ENCODE peak calls at places on chromosomes 1 and 21, in seven cellular contexts. V is GM20000, P is glutamatergic neuron, U is WTC11, Z is WERI-Rb-1, R is mucosa of descending colon, Q is colonic mucosa. H is an unnamed sample.

GRCh38 chr21:42411197-42411869 is 7.6 kb downstream of the UBASH3A start:
- DNase-seq in V (no peak), P (peak; percentile 57), U (peak; percentile 47), Z (peak; percentile 70), R (no peak), Q (no peak), H (no peak)

GRCh38 chr1:208201241-208201640 is 42.9 kb downstream of the PLXNA2 start:
- DNase-seq in V (no peak), P (no peak), U (no peak), Z (peak; percentile 83), R (no peak), Q (peak; percentile 86), H (no peak)

GRCh38 chr1:161163793-161164192 is 2.4 kb upstream of the PPOX start:
- DNase-seq in V (no peak), P (no peak), U (no peak), Z (no peak), R (no peak), Q (no peak), H (no peak)

GRCh38 chr1:205257735-205258134 is 30.0 kb downstream of the TMCC2 start:
- DNase-seq in V (no peak), P (no peak), U (no peak), Z (no peak), R (no peak), Q (no peak), H (no peak)

GRCh38 chr1:31768939-31769704 is 5.0 kb upstream of the ADGRB2 start:
- DNase-seq in V (no peak), P (no peak), U (no peak), Z (no peak), R (no peak), Q (no peak), H (no peak)

GRCh38 chr1:42941640-42942330 is 16.9 kb downstream of the SLC2A1 start:
- DNase-seq in V (no peak), P (no peak), U (no peak), Z (no peak), R (peak; percentile 91), Q (peak; percentile 89), H (peak; percentile 36)

GRCh38 chr21:45447821-45448220 is 42.9 kb downstream of the COL18A1 start:
- DNase-seq in V (no peak), P (no peak), U (no peak), Z (no peak), R (no peak), Q (no peak), H (no peak)

GRCh38 chr1:170665625-170666024 is 1.7 kb downstream of the PRRX1 start:
- DNase-seq in V (peak; percentile 28), P (no peak), U (no peak), Z (no peak), R (no peak), Q (no peak), H (no peak)

GRCh38 chr1:205604059-205604458 is 27.8 kb downstream of the ELK4 start:
- DNase-seq in V (no peak), P (no peak), U (no peak), Z (no peak), R (no peak), Q (no peak), H (no peak)

GRCh38 chr1:10530756-10531155 is 56.0 kb downstream of the PEX14 start:
- DNase-seq in V (no peak), P (no peak), U (no peak), Z (no peak), R (no peak), Q (no peak), H (no peak)

GRCh38 chr1:27787895-27788294 is 14.9 kb downstream of the STX12 start:
- DNase-seq in V (no peak), P (no peak), U (no peak), Z (no peak), R (no peak), Q (no peak), H (no peak)

GRCh38 chr1:168734946-168735345 is 5.9 kb upstream of the DPT start:
- DNase-seq in V (no peak), P (no peak), U (no peak), Z (no peak), R (no peak), Q (no peak), H (no peak)

GRCh38 chr1:2861988-2862430 is 60.5 kb upstream of the TTC34 start:
- DNase-seq in V (no peak), P (no peak), U (no peak), Z (no peak), R (peak; percentile 29), Q (no peak), H (no peak)

GRCh38 chr1:73789965-73790364 is 408.0 kb downstream of the LRRIQ3 start:
- DNase-seq in V (no peak), P (no peak), U (no peak), Z (no peak), R (no peak), Q (no peak), H (no peak)

GRCh38 chr1:227920426-227920825 is 27.3 kb downstream of the WNT9A start:
- DNase-seq in V (no peak), P (no peak), U (no peak), Z (no peak), R (peak; percentile 19), Q (no peak), H (no peak)

GRCh38 chr1:106676021-106676420 is 380.5 kb upstream of the PRMT6 start:
- DNase-seq in V (no peak), P (no peak), U (no peak), Z (no peak), R (no peak), Q (no peak), H (no peak)

GRCh38 chr1:53656062-53656915 is 82.7 kb downstream of the GLIS1 start:
- DNase-seq in V (no peak), P (no peak), U (no peak), Z (no peak), R (peak; percentile 19), Q (no peak), H (no peak)

GRCh38 chr1:192261476-192261875 is 55.3 kb upstream of the RGS21 start:
- DNase-seq in V (no peak), P (no peak), U (no peak), Z (no peak), R (no peak), Q (no peak), H (no peak)

GRCh38 chr1:22075718-22076117 is 23.2 kb downstream of the CDC42 start:
- DNase-seq in V (no peak), P (no peak), U (no peak), Z (no peak), R (no peak), Q (no peak), H (no peak)

GRCh38 chr21:36704958-36705678 is 6.2 kb downstream of the SIM2 start:
- DNase-seq in V (no peak), P (peak; percentile 30), U (no peak), Z (no peak), R (no peak), Q (no peak), H (no peak)

GRCh38 chr21:36706951-36707762 is 8.2 kb downstream of the SIM2 start:
- DNase-seq in V (peak; percentile 43), P (peak; percentile 62), U (no peak), Z (no peak), R (no peak), Q (peak; percentile 17), H (no peak)

GRCh38 chr21:36705679-36706481 is 7.0 kb downstream of the SIM2 start:
- DNase-seq in V (no peak), P (peak; percentile 35), U (peak; percentile 78), Z (no peak), R (no peak), Q (peak; percentile 13), H (no peak)

GRCh38 chr21:36707763-36708511 is 9.0 kb downstream of the SIM2 start:
- DNase-seq in V (peak; percentile 34), P (peak; percentile 32), U (no peak), Z (no peak), R (no peak), Q (no peak), H (no peak)

GRCh38 chr21:36706482-36706852 is 7.6 kb downstream of the SIM2 start:
- DNase-seq in V (no peak), P (no peak), U (no peak), Z (no peak), R (no peak), Q (no peak), H (no peak)
- TF ChIP-seq CTCF in V (no peak), P (peak; percentile 0), U (no peak), Z (no peak), R (no peak), Q (no peak), H (no peak)

GRCh38 chr1:174315239-174315638 is 132.5 kb upstream of the GPR52 start:
- DNase-seq in V (no peak), P (no peak), U (no peak), Z (no peak), R (no peak), Q (no peak), H (no peak)
- TF ChIP-seq CTCF in V (no peak), P (no peak), U (no peak), Z (no peak), R (no peak), Q (no peak), H (no peak)

GRCh38 chr1:155277070-155277895 is at the start of gene HCN3:
- DNase-seq in V (peak; percentile 99), P (peak; percentile 100), U (peak; percentile 100), Z (peak; percentile 100), R (peak; percentile 98), Q (peak; percentile 99), H (peak; percentile 96)
- TF ChIP-seq CTCF in V (peak; percentile 41), P (peak; percentile 73), U (peak; percentile 35), Z (peak; percentile 81), R (peak; percentile 80), Q (peak; percentile 75), H (peak; percentile 27)

GRCh38 chr1:229623838-229624237 is 2.1 kb downstream of the TAF5L start:
- DNase-seq in V (peak; percentile 24), P (no peak), U (no peak), Z (no peak), R (no peak), Q (no peak), H (no peak)
- TF ChIP-seq CTCF in V (no peak), P (no peak), U (no peak), Z (no peak), R (no peak), Q (no peak), H (no peak)

GRCh38 chr1:5287178-5288155 is 633.1 kb downstream of the AJAP1 start:
- DNase-seq in V (no peak), P (no peak), U (no peak), Z (no peak), R (no peak), Q (no peak), H (no peak)

GRCh38 chr1:5286244-5286643 is 631.8 kb downstream of the AJAP1 start:
- DNase-seq in V (no peak), P (no peak), U (no peak), Z (peak; percentile 47), R (no peak), Q (no peak), H (no peak)
- TF ChIP-seq CTCF in V (no peak), P (no peak), U (no peak), Z (peak; percentile 65), R (no peak), Q (no peak), H (no peak)

GRCh38 chr1:171740987-171741871 is 636 bp downstream of the VAMP4 start:
- DNase-seq in V (peak; percentile 72), P (peak; percentile 29), U (no peak), Z (peak; percentile 62), R (no peak), Q (peak; percentile 57), H (no peak)
- TF ChIP-seq CTCF in V (no peak), P (peak; percentile 22), U (no peak), Z (peak; percentile 27), R (no peak), Q (no peak), H (peak; percentile 5)

GRCh38 chr1:153775432-153776311 is 465 bp downstream of the SLC27A3 start:
- DNase-seq in V (peak; percentile 79), P (peak; percentile 73), U (peak; percentile 95), Z (peak; percentile 98), R (peak; percentile 86), Q (peak; percentile 85), H (no peak)
- TF ChIP-seq CTCF in V (no peak), P (no peak), U (no peak), Z (peak; percentile 27), R (no peak), Q (no peak), H (no peak)

H was measured in omental fat pad.